ENCODE peak calls at places on chromosomes 5 and 9, in seven cellular contexts. O is LoVo; F is activated T-helper 2 cell treated with anti-CD3 and anti-CD28 coated beads, Interferon-gamma antibody, Interleukin-2, Interleukin-4, amounts not matched to agents 10 μg/mL and 5 μg/mL and 100 μg/mL, durations not matched to agents 14 hours and 24 hours and 36 hours; C is non-pigmented ciliary epithelial cell; U is GDM1; P is neuronal stem cell; R is tibial artery. W is an unnamed sample.

GRCh38 chr5:147559725-147560124 is 49.9 kb upstream of the DPYSL3 start:
- DNase-seq in O (no peak), F (no peak), C (no peak), U (no peak), P (no peak), R (no peak), W (no peak)

GRCh38 chr5:157913575-157913974 is 54.6 kb upstream of the CLINT1 start:
- DNase-seq in O (no peak), F (no peak), C (no peak), U (no peak), P (peak; percentile 68), R (no peak), W (no peak)

GRCh38 chr5:77844408-77845272 is 68.5 kb upstream of the TBCA start:
- DNase-seq in O (no peak), F (no peak), C (no peak), U (no peak), P (no peak), R (no peak), W (no peak)

GRCh38 chr5:373710-374602 is 52.4 kb downstream of the AHRR start:
- DNase-seq in O (no peak), F (peak; percentile 77), C (no peak), U (no peak), P (peak; percentile 24), R (no peak), W (peak; percentile 40)

GRCh38 chr5:55102345-55102744 is at the start of gene GZMA:
- DNase-seq in O (no peak), F (peak; percentile 31), C (no peak), U (no peak), P (no peak), R (no peak), W (no peak)

GRCh38 chr5:10288600-10289213 is 19.0 kb downstream of the CMBL start:
- DNase-seq in O (peak; percentile 69), F (no peak), C (no peak), U (no peak), P (no peak), R (no peak), W (no peak)

GRCh38 chr5:1895771-1896420 is 13.2 kb upstream of the IRX4 start:
- DNase-seq in O (no peak), F (no peak), C (no peak), U (no peak), P (no peak), R (no peak), W (no peak)

GRCh38 chr9:86575825-86576488 is 221.7 kb upstream of the TUT7 start:
- DNase-seq in O (no peak), F (no peak), C (no peak), U (no peak), P (no peak), R (no peak), W (no peak)

GRCh38 chr9:63817622-63818518 is 1467.1 kb downstream of the FOXD4L5 start:
- DNase-seq in O (no peak), F (peak; percentile 65), C (no peak), U (no peak), P (peak; percentile 37), R (peak; percentile 42), W (no peak)

GRCh38 chr9:114396558-114397218 is 8.9 kb upstream of the AKNA start:
- DNase-seq in O (no peak), F (no peak), C (no peak), U (no peak), P (no peak), R (peak; percentile 45), W (no peak)

GRCh38 chr9:136238342-136238732 is 7.3 kb downstream of the QSOX2 start:
- DNase-seq in O (no peak), F (no peak), C (no peak), U (no peak), P (no peak), R (no peak), W (no peak)

GRCh38 chr9:81890104-81890503 is 38.1 kb upstream of the SPATA31D4 start:
- DNase-seq in O (no peak), F (no peak), C (no peak), U (no peak), P (no peak), R (no peak), W (no peak)

GRCh38 chr9:371349-371748 is 156.7 kb downstream of the DOCK8 start:
- DNase-seq in O (no peak), F (no peak), C (no peak), U (no peak), P (no peak), R (no peak), W (no peak)

GRCh38 chr9:9950813-9951212 is 662.0 kb downstream of the PTPRD start:
- DNase-seq in O (no peak), F (no peak), C (peak; percentile 37), U (no peak), P (no peak), R (no peak), W (no peak)

GRCh38 chr9:1152171-1152570 is 102.0 kb downstream of the DMRT2 start:
- DNase-seq in O (no peak), F (no peak), C (no peak), U (no peak), P (no peak), R (no peak), W (no peak)

GRCh38 chr5:42108468-42108867 is 183.4 kb downstream of the FBXO4 start:
- DNase-seq in O (peak; percentile 62), F (no peak), C (no peak), U (no peak), P (no peak), R (no peak), W (no peak)

GRCh38 chr5:135561266-135561665 is 17.5 kb downstream of the CXCL14 start:
- DNase-seq in O (no peak), F (no peak), C (no peak), U (no peak), P (no peak), R (no peak), W (no peak)

GRCh38 chr5:146560205-146560812 is 44.3 kb upstream of the GPR151 start:
- DNase-seq in O (no peak), F (no peak), C (no peak), U (no peak), P (no peak), R (no peak), W (no peak)

GRCh38 chr9:85742630-85742928 is 825 bp upstream of the AGTPBP1 start:
- DNase-seq in O (peak; percentile 14), F (no peak), C (peak; percentile 42), U (no peak), P (no peak), R (no peak), W (no peak)

GRCh38 chr9:136053757-136054142 is 41.3 kb downstream of the NACC2 start:
- DNase-seq in O (no peak), F (no peak), C (no peak), U (no peak), P (no peak), R (no peak), W (no peak)

GRCh38 chr5:1536298-1537165 is 12.8 kb upstream of the LPCAT1 start:
- DNase-seq in O (peak; percentile 44), F (peak; percentile 51), C (no peak), U (no peak), P (no peak), R (peak; percentile 19), W (no peak)

GRCh38 chr9:2414465-2414864 is 207.1 kb upstream of the VLDLR start:
- DNase-seq in O (no peak), F (no peak), C (peak; percentile 34), U (no peak), P (no peak), R (no peak), W (no peak)

GRCh38 chr5:94776167-94776566 is 157.7 kb downstream of the SLF1 start:
- DNase-seq in O (no peak), F (no peak), C (no peak), U (no peak), P (no peak), R (no peak), W (no peak)

GRCh38 chr5:168163966-168164365 is 127.5 kb upstream of the WWC1 start:
- DNase-seq in O (no peak), F (no peak), C (no peak), U (no peak), P (no peak), R (no peak), W (no peak)

GRCh38 chr5:67293177-67293576 is 96.6 kb upstream of the CD180 start:
- DNase-seq in O (no peak), F (no peak), C (no peak), U (no peak), P (no peak), R (no peak), W (no peak)

GRCh38 chr5:32020271-32020670 is 153.8 kb downstream of the GOLPH3 start:
- DNase-seq in O (no peak), F (peak; percentile 10), C (no peak), U (no peak), P (no peak), R (no peak), W (no peak)

GRCh38 chr9:114889802-114890224 is 40.6 kb downstream of the TNFSF8 start:
- DNase-seq in O (no peak), F (no peak), C (no peak), U (no peak), P (no peak), R (no peak), W (no peak)

GRCh38 chr5:72067682-72068470 is 39.4 kb upstream of the MAP1B start:
- DNase-seq in O (peak; percentile 54), F (no peak), C (peak; percentile 87), U (no peak), P (no peak), R (no peak), W (no peak)

GRCh38 chr5:140251527-140251973 is 51.4 kb downstream of the PFDN1 start:
- DNase-seq in O (peak; percentile 72), F (peak; percentile 59), C (peak; percentile 92), U (peak; percentile 61), P (no peak), R (peak; percentile 47), W (peak; percentile 31)

GRCh38 chr5:170115925-170116324 is 10.2 kb downstream of the FOXI1 start:
- DNase-seq in O (no peak), F (no peak), C (no peak), U (no peak), P (no peak), R (no peak), W (no peak)

GRCh38 chr9:113634597-113635515 is 171.3 kb downstream of the RGS3 start:
- DNase-seq in O (no peak), F (no peak), C (no peak), U (no peak), P (no peak), R (peak; percentile 3), W (no peak)

GRCh38 chr9:91192379-91192775 is 169.3 kb downstream of the AUH start:
- DNase-seq in O (peak; percentile 14), F (no peak), C (no peak), U (no peak), P (no peak), R (no peak), W (no peak)

GRCh38 chr9:89457376-89457855 is 40.5 kb downstream of the SEMA4D start:
- DNase-seq in O (no peak), F (no peak), C (no peak), U (no peak), P (no peak), R (no peak), W (no peak)

GRCh38 chr5:115086473-115086872 is 83.2 kb downstream of the TRIM36 start:
- DNase-seq in O (no peak), F (no peak), C (no peak), U (no peak), P (no peak), R (no peak), W (no peak)

GRCh38 chr5:17436766-17437221 is 61.2 kb upstream of the TAF11L2 start:
- DNase-seq in O (no peak), F (no peak), C (no peak), U (no peak), P (no peak), R (peak; percentile 28), W (no peak)

GRCh38 chr5:168969341-168969863 is 331.5 kb downstream of the SLIT3 start:
- DNase-seq in O (no peak), F (no peak), C (no peak), U (no peak), P (no peak), R (no peak), W (no peak)